ENCODE peak calls at places on chromosomes 16 and 17, in four cellular contexts. L is A549, Z is left ventricle myocardium inferior, U is left colon. C is an unnamed sample.

GRCh38 chr16:49755291-49755611 is 100.7 kb downstream of the ZNF423 start:
- DNase-seq in L (peak), Z (no peak), U (no peak), C (peak)

GRCh38 chr17:41026668-41027471 is at the start of gene KRTAP1-5:
- DNase-seq in L (no peak), Z (no peak), U (no peak), C (no peak)

GRCh38 chr17:21677911-21678310 is 14.4 kb upstream of the KCNJ18 start:
- DNase-seq in L (no peak), Z (no peak), U (no peak), C (no peak)

GRCh38 chr16:23835390-23836077 is at the start of gene PRKCB:
- DNase-seq in L (peak), Z (peak), U (peak), C (peak)

GRCh38 chr17:31156326-31156725 is 61.5 kb downstream of the NF1 start:
- DNase-seq in L (no peak), Z (no peak), U (no peak), C (no peak)

GRCh38 chr16:73033271-73033998 is 14.5 kb downstream of the ZFHX3 start:
- DNase-seq in L (no peak), Z (no peak), U (no peak), C (no peak)

GRCh38 chr16:1800703-1801102 is 7.2 kb upstream of the IGFALS start:
- DNase-seq in L (no peak), Z (no peak), U (no peak), C (no peak)

GRCh38 chr17:80586464-80587228 is 42.0 kb downstream of the RPTOR start:
- DNase-seq in L (no peak), Z (no peak), U (no peak), C (no peak)

GRCh38 chr17:42518755-42519545 is 17.1 kb upstream of the NAGLU start:
- DNase-seq in L (peak), Z (peak), U (peak), C (peak)

GRCh38 chr17:18217412-18218015 is 7.9 kb upstream of the LLGL1 start:
- DNase-seq in L (peak), Z (peak), U (peak), C (peak)

GRCh38 chr17:5610956-5611355 is 26.6 kb upstream of the NLRP1 start:
- DNase-seq in L (no peak), Z (no peak), U (no peak), C (no peak)

GRCh38 chr17:66636111-66636510 is 198.8 kb upstream of the CACNG5 start:
- DNase-seq in L (no peak), Z (no peak), U (no peak), C (no peak)

GRCh38 chr17:74522381-74523090 is 8.7 kb downstream of the CD300LB start:
- DNase-seq in L (no peak), Z (no peak), U (no peak), C (peak)

GRCh38 chr17:40903129-40903847 is 18.2 kb upstream of the KRT20 start:
- DNase-seq in L (peak), Z (no peak), U (peak), C (peak)

GRCh38 chr17:19414396-19415280 is 3.6 kb downstream of the RNF112 start:
- DNase-seq in L (no peak), Z (no peak), U (no peak), C (no peak)

GRCh38 chr16:652454-653021 is 3.4 kb downstream of the WDR90 start:
- DNase-seq in L (no peak), Z (no peak), U (no peak), C (no peak)

GRCh38 chr16:56930516-56931252 is 1.3 kb upstream of the HERPUD1 start:
- DNase-seq in L (no peak), Z (no peak), U (peak), C (peak)

GRCh38 chr16:1333149-1333812 is at the start of gene BAIAP3:
- DNase-seq in L (peak), Z (peak), U (peak), C (peak)